ENCODE peak calls at places on chromosomes 4 and X, in seven cellular contexts. T is HepG2, H is HCT116, X is K562, U is Panc1, J is upper lobe of left lung, Q is GM12878. R is an unnamed sample. For H3K9me3, the result is how much of the 10 kb centered on the place peaks cover.

GRCh38 chrX:1528186-1528883 is 8.7 kb downstream of the P2RY8 start:
- ATAC-seq in Q (peak), X (no peak), J (no peak), T (no peak), H (no peak), U (no peak), R (no peak)

GRCh38 chr4:125705681-125706080 is 390.9 kb downstream of the FAT4 start:
- ATAC-seq in H (no peak), X (no peak), Q (no peak), T (no peak), J (no peak), U (no peak), R (no peak)

GRCh38 chr4:14787894-14788293 is 214.4 kb upstream of the CPEB2 start:
- ATAC-seq in Q (peak), J (peak), H (peak), U (no peak), X (no peak), T (peak), R (no peak)

GRCh38 chr4:156677136-156677535 is 294.5 kb downstream of the PDGFC start:
- ATAC-seq in H (peak), T (peak), U (peak), Q (peak), J (no peak), X (no peak), R (no peak)

GRCh38 chr4:89299153-89299789 is 8.3 kb downstream of the GPRIN3 start:
- ATAC-seq in X (peak), Q (peak), J (peak), T (peak), U (no peak), H (no peak), R (no peak)

GRCh38 chr4:102781570-102781969 is 20.8 kb upstream of the MANBA start:
- ATAC-seq in H (no peak), J (no peak), T (peak), X (peak), Q (peak), U (no peak), R (no peak)

GRCh38 chr4:152293527-152293926 is 242.4 kb downstream of the FBXW7 start:
- ATAC-seq in Q (no peak), T (no peak), H (no peak), X (no peak), J (no peak), U (no peak), R (no peak)

GRCh38 chr4:62548108-62548524 is 1348.0 kb downstream of the ADGRL3 start:
- ATAC-seq in Q (peak), T (peak), U (no peak), X (no peak), H (no peak), J (no peak), R (no peak)

GRCh38 chrX:107573016-107573415 is 55.3 kb upstream of the PRPS1 start:
- ATAC-seq in H (no peak), J (no peak), X (peak), T (no peak), Q (no peak), U (no peak), R (no peak)

GRCh38 chr4:101599620-101600019 is 190.9 kb upstream of the BANK1 start:
- ATAC-seq in H (no peak), U (no peak), T (no peak), X (no peak), J (no peak), Q (no peak), R (no peak)

GRCh38 chrX:119475389-119476101 is 7.3 kb downstream of the SLC25A5 start:
- ATAC-seq in H (no peak), U (no peak), X (no peak), T (no peak), Q (no peak), J (no peak), R (no peak)

GRCh38 chrX:49277520-49277799 is 7.9 kb downstream of the PPP1R3F start:
- ATAC-seq in T (no peak), X (no peak), H (no peak), J (no peak), U (no peak), Q (no peak), R (no peak)

GRCh38 chrX:67648361-67648760 is 104.5 kb downstream of the AR start:
- ATAC-seq in X (no peak), J (no peak), T (no peak), H (no peak), U (no peak), Q (no peak), R (no peak)

GRCh38 chr4:85113706-85114105 is 147.2 kb upstream of the WDFY3 start:
- ATAC-seq in H (no peak), X (no peak), T (no peak), U (no peak), Q (no peak), J (no peak), R (no peak)

GRCh38 chrX:99242001-99242400 is 1168.1 kb downstream of the PCDH19 start:
- ATAC-seq in U (no peak), T (no peak), X (no peak), J (no peak), H (no peak), Q (no peak), R (no peak)

GRCh38 chr4:24094726-24095125 is 204.9 kb upstream of the PPARGC1A start:
- ATAC-seq in T (no peak), J (no peak), H (no peak), X (no peak), Q (no peak), U (no peak), R (no peak)

GRCh38 chrX:77793950-77794349 is 7.9 kb upstream of the ATRX start:
- ATAC-seq in H (no peak), Q (no peak), X (no peak), U (no peak), T (no peak), J (no peak), R (no peak)

GRCh38 chrX:19127649-19128168 is 5.4 kb upstream of the ADGRG2 start:
- ATAC-seq in T (no peak), H (no peak), J (no peak), Q (peak), X (no peak), U (no peak), R (peak)

GRCh38 chrX:25067271-25068172 is 51.8 kb upstream of the ARX start:
- ATAC-seq in J (no peak), T (no peak), Q (peak), U (no peak), X (no peak), H (no peak), R (no peak)

GRCh38 chr4:4969298-4969697 is 50.0 kb downstream of the CYTL1 start:
- ATAC-seq in U (no peak), Q (no peak), J (no peak), T (no peak), H (peak), X (peak), R (peak)

GRCh38 chrX:127058220-127058619 is 238.7 kb downstream of the PRR32 start:
- ATAC-seq in X (no peak), T (no peak), H (no peak), Q (no peak), U (no peak), J (no peak), R (no peak)

GRCh38 chrX:40474205-40474626 is 106.6 kb upstream of the ATP6AP2 start:
- ATAC-seq in X (peak), T (peak), H (no peak), Q (peak), J (no peak), U (no peak), R (no peak)

GRCh38 chrX:68652327-68652930 is 5.0 kb downstream of the STARD8 start:
- ATAC-seq in U (no peak), X (no peak), T (no peak), J (no peak), H (no peak), Q (no peak), R (no peak)

GRCh38 chr4:155342142-155342541 is 34.6 kb downstream of the MAP9 start:
- ATAC-seq in T (no peak), X (no peak), H (no peak), Q (no peak), U (no peak), J (no peak), R (no peak)

GRCh38 chr4:17577660-17578481 is 873 bp downstream of the LAP3 start:
- ATAC-seq in T (peak), H (peak), U (peak), Q (peak), X (peak), J (peak), R (peak)

GRCh38 chr4:76305971-76306881 is at the start of gene STBD1:
- ATAC-seq in X (peak), U (peak), T (peak), H (peak), J (peak), Q (no peak), R (peak)

GRCh38 chr4:2354760-2355159 is 63.7 kb downstream of the ZFYVE28 start:
- ATAC-seq in X (no peak), U (no peak), J (no peak), T (no peak), Q (no peak), H (no peak), R (no peak)

GRCh38 chr4:174204194-174204831 is 79.2 kb downstream of the FBXO8 start:
- ATAC-seq in H (no peak), U (no peak), X (peak), T (no peak), J (no peak), Q (no peak), R (no peak)

GRCh38 chr4:186553717-186554116 is 1.6 kb downstream of the MTNR1A start:
- ATAC-seq in X (peak), H (no peak), U (no peak), Q (no peak), T (peak), J (no peak), R (no peak)

GRCh38 chr4:39668835-39669234 is 29.1 kb upstream of the UBE2K start:
- ATAC-seq in T (no peak), Q (no peak), H (no peak), X (no peak), J (no peak), U (no peak), R (no peak)

GRCh38 chr4:10587697-10588096 is 96.9 kb downstream of the CLNK start:
- ATAC-seq in U (no peak), Q (no peak), X (no peak), H (no peak), J (no peak), T (no peak), R (no peak)

GRCh38 chr4:165385124-165385523 is 6.3 kb downstream of the CPE start:
- ATAC-seq in Q (no peak), J (no peak), U (no peak), H (no peak), T (no peak), X (no peak), R (no peak)

GRCh38 chrX:53939127-53939526 is 105.1 kb downstream of the PHF8 start:
- ATAC-seq in J (no peak), U (no peak), T (no peak), H (no peak), Q (no peak), X (no peak), R (no peak)

GRCh38 chrX:13574600-13574999 is 5.2 kb downstream of the EGFL6 start:
- ATAC-seq in H (no peak), X (no peak), Q (peak), J (no peak), U (no peak), T (no peak), R (no peak)

GRCh38 chrX:53280703-53281320 is 572 bp downstream of the IQSEC2 start:
- ATAC-seq in H (peak), U (peak), Q (peak), T (peak), J (peak), X (peak), R (peak)

GRCh38 chrX:7169627-7170026 is 21.7 kb upstream of the PUDP start:
- ATAC-seq in T (no peak), H (no peak), X (no peak), U (no peak), Q (no peak), J (no peak), R (no peak)

GRCh38 chrX:7168366-7168765 is 20.4 kb upstream of the PUDP start:
- ATAC-seq in X (no peak), U (no peak), H (no peak), Q (no peak), J (no peak), T (no peak), R (no peak)

GRCh38 chrX:7170903-7171302 is 22.9 kb upstream of the PUDP start:
- ATAC-seq in T (no peak), Q (peak), X (peak), J (peak), H (no peak), U (no peak), R (no peak)
- TF ChIP-seq CTCF in T (peak), Q (peak), X (peak), J (peak), H (peak), U (peak), R (peak)

GRCh38 chrX:148371251-148371650 is 129.2 kb upstream of the AFF2 start:
- ATAC-seq in Q (no peak), H (no peak), J (no peak), X (no peak), U (no peak), T (no peak), R (no peak)
- H3K9me3 ChIP-seq in Q (under half), H (under half), J (under half), X (under half), U (under half), T (under half), R (under half)

GRCh38 chrX:43148305-43148704 is 370.3 kb upstream of the PPP1R2C start:
- ATAC-seq in Q (no peak), U (no peak), H (no peak), T (no peak), J (no peak), X (no peak), R (no peak)
- TF ChIP-seq POLR2AphosphoS5 in Q (no peak), U (no peak), H (no peak), T (no peak), J (no peak), X (no peak), R (no peak)

DNA sequence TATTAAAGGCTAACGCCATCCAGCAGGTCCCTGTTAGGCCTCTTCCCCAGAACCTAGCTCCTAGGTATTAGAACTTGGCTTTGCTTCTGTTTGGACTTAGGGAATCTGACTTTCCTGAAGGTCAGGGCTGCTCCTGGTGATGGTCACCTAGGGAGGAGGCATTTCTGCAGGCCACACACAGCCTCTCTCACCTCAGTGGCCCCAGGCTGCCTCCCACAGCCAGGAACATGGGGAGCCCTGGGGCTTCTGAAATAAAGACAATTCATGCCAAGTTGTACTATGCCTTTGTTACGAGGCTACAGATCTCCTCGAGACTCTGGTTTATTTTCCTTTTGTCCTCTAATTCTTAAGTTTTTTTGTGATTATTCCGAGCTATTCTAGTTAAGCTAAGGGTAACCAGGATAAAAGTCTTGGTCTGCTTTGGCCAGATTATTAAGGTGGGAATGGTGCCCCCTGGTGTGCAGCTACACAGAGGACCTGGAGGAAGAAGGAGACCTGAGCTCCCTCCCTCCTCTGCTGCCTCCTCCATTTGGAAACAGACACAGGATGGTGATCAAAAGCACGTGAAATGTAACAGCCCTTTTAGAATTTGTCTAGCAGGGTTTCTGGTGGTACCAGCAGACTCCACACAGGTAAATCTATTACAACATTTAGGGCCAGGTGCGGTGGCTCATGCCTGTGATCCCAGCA is 131.0 kb downstream of the DCLK2 start:
- ATAC-seq in X (peak), U (peak), Q (peak), T (peak), J (peak), H (peak), R (peak)
- TF ChIP-seq CTCF in X (peak), U (peak), Q (peak), T (peak), J (peak), H (peak), R (peak)

R was measured in gastroesophageal sphincter.